ENCODE peak calls at places on chromosomes 5 and 9, in ten cellular contexts. Q is central memory CD4-positive, alpha-beta T cell; T is DMS79 treated with DMSO at 0.1 percent for 48 hours; I is effector CD4-positive, alpha-beta T cell; L is naive thymus-derived CD8-positive, alpha-beta T cell; Z is cardiac fibroblast; V is NCI-H1694; F is effector memory CD8-positive, alpha-beta T cell; H is MV-4-11; J is stimulated activated CD8-positive, alpha-beta memory T cell treated with anti-CD3 and anti-CD28 coated beads, Interleukin-4, amount 100 ng/mL, for 1 hour. K is an unnamed sample.

GRCh38 chr9:34405719-34406118 is 29.0 kb upstream of the MYORG start:
- DNase-seq in Z (no peak), F (no peak), T (no peak), L (no peak), J (no peak), Q (no peak), H (no peak), I (no peak), V (no peak), K (no peak)

GRCh38 chr9:69019808-69020207 is 5.9 kb upstream of the PRKACG start:
- DNase-seq in T (no peak), J (no peak), L (no peak), I (no peak), V (no peak), Z (no peak), Q (peak), H (no peak), F (peak), K (no peak)

GRCh38 chr5:169873642-169874041 is 106.7 kb downstream of the INSYN2B start:
- DNase-seq in H (peak), T (no peak), Q (no peak), F (no peak), L (no peak), I (no peak), J (no peak), Z (peak), V (no peak), K (no peak)

GRCh38 chr5:174693697-174694400 is 30.5 kb upstream of the MSX2 start:
- DNase-seq in F (no peak), Z (no peak), T (no peak), J (no peak), I (no peak), V (no peak), H (no peak), Q (no peak), L (no peak), K (no peak)

GRCh38 chr5:178542455-178542854 is 47.7 kb downstream of the COL23A1 start:
- DNase-seq in Z (peak), H (no peak), T (peak), J (no peak), L (no peak), V (no peak), I (no peak), F (no peak), Q (no peak), K (no peak)

GRCh38 chr5:113212244-113212920 is 222.4 kb downstream of the TSSK1B start:
- DNase-seq in Z (peak), Q (no peak), V (peak), T (peak), I (no peak), F (no peak), L (no peak), H (no peak), J (no peak), K (peak)

GRCh38 chr5:124641154-124641792 is 105.2 kb downstream of the ZNF608 start:
- DNase-seq in V (no peak), T (no peak), Z (no peak), I (no peak), L (no peak), F (no peak), J (no peak), H (no peak), Q (no peak), K (no peak)

GRCh38 chr5:139949710-139950109 is 93.4 kb downstream of the NRG2 start:
- DNase-seq in H (no peak), L (no peak), J (no peak), T (no peak), Z (no peak), V (no peak), F (no peak), I (no peak), Q (no peak), K (no peak)

GRCh38 chr5:37771731-37772130 is 68.1 kb downstream of the GDNF start:
- DNase-seq in Q (no peak), Z (peak), H (no peak), F (no peak), V (no peak), T (no peak), I (no peak), L (no peak), J (no peak), K (no peak)

GRCh38 chr5:179284751-179285191 is 60.5 kb downstream of the ADAMTS2 start:
- DNase-seq in Z (peak), F (no peak), J (no peak), T (peak), I (no peak), L (no peak), Q (no peak), V (no peak), H (no peak), K (no peak)

GRCh38 chr5:175685701-175686350 is 28.0 kb downstream of the HRH2 start:
- DNase-seq in I (no peak), Z (no peak), V (no peak), J (no peak), L (no peak), T (no peak), H (no peak), F (no peak), Q (no peak), K (no peak)

GRCh38 chr5:145473032-145473642 is 362.0 kb downstream of the PRELID2 start:
- DNase-seq in Q (no peak), H (no peak), L (no peak), Z (peak), F (no peak), I (no peak), T (no peak), V (no peak), J (no peak), K (no peak)

GRCh38 chr5:89613222-89613956 is 730.4 kb upstream of the MEF2C start:
- DNase-seq in I (no peak), Z (no peak), F (no peak), T (no peak), L (no peak), V (no peak), H (no peak), Q (no peak), J (no peak), K (no peak)

GRCh38 chr5:132506094-132506692 is 15.6 kb upstream of the IRF1 start:
- DNase-seq in Z (peak), L (no peak), Q (no peak), H (peak), T (no peak), V (no peak), F (no peak), J (no peak), I (no peak), K (peak)

GRCh38 chr5:74576941-74577456 is 63.5 kb downstream of the ENC1 start:
- DNase-seq in F (no peak), H (peak), I (no peak), T (no peak), Z (peak), J (no peak), V (no peak), L (peak), Q (peak), K (no peak)

GRCh38 chr5:848671-849111 is 2.1 kb downstream of the ZDHHC11 start:
- DNase-seq in H (no peak), F (no peak), Q (no peak), T (no peak), V (no peak), J (no peak), I (no peak), Z (no peak), L (no peak), K (no peak)

GRCh38 chr5:108379722-108380530 is 2.0 kb downstream of the FBXL17 start:
- DNase-seq in H (peak), F (peak), Z (peak), J (no peak), I (peak), Q (no peak), L (no peak), V (no peak), T (no peak), K (peak)

GRCh38 chr5:77774981-77775772 is 962 bp downstream of the TBCA start:
- DNase-seq in H (no peak), J (no peak), Q (no peak), F (no peak), V (no peak), Z (no peak), L (no peak), I (no peak), T (no peak), K (no peak)

GRCh38 chr5:158268286-158268685 is 409.3 kb upstream of the CLINT1 start:
- DNase-seq in V (no peak), J (no peak), H (no peak), F (no peak), Z (no peak), Q (no peak), L (no peak), I (no peak), T (no peak), K (no peak)

GRCh38 chr9:24127519-24127918 is 301.5 kb upstream of the ELAVL2 start:
- DNase-seq in T (no peak), Z (no peak), V (no peak), I (no peak), L (no peak), H (no peak), F (no peak), Q (no peak), J (no peak), K (no peak)

GRCh38 chr9:36398745-36399144 is 1.3 kb downstream of the RNF38 start:
- DNase-seq in L (no peak), Z (peak), I (no peak), V (no peak), Q (no peak), H (no peak), J (no peak), T (no peak), F (no peak), K (no peak)

GRCh38 chr9:7148243-7148765 is 390.5 kb downstream of the KDM4C start:
- DNase-seq in F (no peak), I (no peak), T (no peak), V (no peak), J (no peak), Q (no peak), H (no peak), Z (no peak), L (no peak), K (no peak)

GRCh38 chr9:1207681-1208080 is 157.5 kb downstream of the DMRT2 start:
- DNase-seq in Z (no peak), I (no peak), F (no peak), J (no peak), L (no peak), H (no peak), T (no peak), V (no peak), Q (no peak), K (no peak)

GRCh38 chr9:79573697-79573976 is 1.9 kb downstream of the TLE4 start:
- DNase-seq in V (no peak), T (no peak), L (no peak), I (no peak), H (no peak), J (no peak), Z (no peak), F (no peak), Q (no peak), K (no peak)

GRCh38 chr9:33858346-33858869 is 41.4 kb downstream of the UBE2R2 start:
- DNase-seq in T (no peak), Z (no peak), J (no peak), Q (no peak), H (no peak), L (no peak), F (no peak), V (no peak), I (no peak), K (no peak)

GRCh38 chr9:93192721-93193372 is 8.9 kb downstream of the WNK2 start:
- DNase-seq in Q (no peak), L (no peak), F (no peak), I (no peak), V (no peak), T (no peak), Z (no peak), J (no peak), H (no peak), K (no peak)

GRCh38 chr9:89946741-89947140 is 341.9 kb downstream of the GADD45G start:
- DNase-seq in I (no peak), J (no peak), H (no peak), Q (no peak), T (no peak), L (no peak), V (no peak), Z (no peak), F (no peak), K (no peak)

GRCh38 chr9:131394464-131395026 is 659 bp downstream of the PRRC2B start:
- DNase-seq in L (peak), V (no peak), J (no peak), Z (peak), T (no peak), H (no peak), Q (peak), F (peak), I (peak), K (no peak)

GRCh38 chr5:66945389-66946349 is 250.9 kb downstream of the CD180 start:
- DNase-seq in T (no peak), J (no peak), Q (no peak), L (no peak), Z (peak), H (no peak), V (no peak), I (no peak), F (no peak), K (no peak)

GRCh38 chr5:116573617-116574431 is 799 bp downstream of the SEMA6A start:
- DNase-seq in I (no peak), H (no peak), Z (peak), J (no peak), L (no peak), F (no peak), V (no peak), Q (no peak), T (peak), K (peak)

GRCh38 chr9:23683476-23684095 is 142.5 kb downstream of the ELAVL2 start:
- DNase-seq in Z (no peak), L (no peak), H (no peak), V (no peak), Q (no peak), F (no peak), J (no peak), T (peak), I (no peak), K (no peak)

GRCh38 chr9:87610200-87611155 is 112.8 kb downstream of the DAPK1 start:
- DNase-seq in H (no peak), J (no peak), F (no peak), Z (peak), Q (no peak), I (no peak), T (no peak), V (no peak), L (no peak), K (no peak)

K was measured in NCI-H524.